ENCODE peak calls at places on chromosomes 4 and X, in five cellular contexts. W is PC-3, B is lower leg skin, H is tibial artery, D is dorsolateral prefrontal cortex. M is an unnamed sample.
A peak's percentile ranks its signal among the peaks of the same experiment; 100 is the strongest.

GRCh38 chr4:181548873-181549541 is 694.2 kb upstream of the TENM3 start:
- DNase-seq in W (peak; percentile 20), B (no peak), H (no peak), D (no peak), M (peak; percentile 85)

GRCh38 chrX:100999451-100999850 is 29.9 kb downstream of the ARL13A start:
- DNase-seq in W (no peak), B (no peak), H (no peak), D (no peak), M (no peak)

GRCh38 chr4:95165926-95166524 is 382.7 kb downstream of the UNC5C start:
- DNase-seq in W (peak; percentile 72), B (no peak), H (no peak), D (no peak), M (peak; percentile 83)

GRCh38 chr4:45741897-45742296 is 382.0 kb downstream of the GABRG1 start:
- DNase-seq in W (no peak), B (no peak), H (no peak), D (no peak), M (peak; percentile 0)

GRCh38 chr4:1187182-1187581 is 14.8 kb upstream of the SPON2 start:
- DNase-seq in W (no peak), B (no peak), H (no peak), D (no peak), M (no peak)

GRCh38 chr4:86508436-86508835 is 85.7 kb upstream of the PTPN13 start:
- DNase-seq in W (peak; percentile 71), B (no peak), H (no peak), D (no peak), M (no peak)

GRCh38 chr4:56622176-56622575 is 58.9 kb downstream of the HOPX start:
- DNase-seq in W (peak; percentile 88), B (no peak), H (no peak), D (no peak), M (no peak)

GRCh38 chrX:111181883-111182400 is 86.0 kb downstream of the PAK3 start:
- DNase-seq in W (no peak), B (no peak), H (no peak), D (no peak), M (no peak)

GRCh38 chr4:153759407-153760226 is at the start of gene RNF175:
- DNase-seq in W (no peak), B (no peak), H (no peak), D (peak; percentile 57), M (no peak)

GRCh38 chrX:72041166-72041565 is 90.5 kb downstream of the RTL5 start:
- DNase-seq in W (no peak), B (no peak), H (no peak), D (no peak), M (no peak)

GRCh38 chr4:180960758-180961401 is 1282.3 kb upstream of the TENM3 start:
- DNase-seq in W (no peak), B (no peak), H (no peak), D (no peak), M (no peak)

GRCh38 chr4:19850909-19851308 is 400.8 kb upstream of the SLIT2 start:
- DNase-seq in W (peak; percentile 92), B (no peak), H (no peak), D (no peak), M (peak; percentile 85)

GRCh38 chr4:94960703-94961102 is 202.9 kb downstream of the BMPR1B start:
- DNase-seq in W (no peak), B (no peak), H (no peak), D (no peak), M (peak; percentile 20)

GRCh38 chr4:109576462-109576861 is 16.4 kb downstream of the MCUB start:
- DNase-seq in W (no peak), B (no peak), H (no peak), D (no peak), M (peak; percentile 57)

GRCh38 chr4:48227662-48228061 is 42.0 kb downstream of the TEC start:
- DNase-seq in W (no peak), B (peak; percentile 17), H (no peak), D (no peak), M (no peak)

GRCh38 chrX:34404386-34405070 is 252.6 kb downstream of the TMEM47 start:
- DNase-seq in W (no peak), B (no peak), H (no peak), D (no peak), M (peak; percentile 72)

GRCh38 chr4:183408791-183409190 is 35.6 kb upstream of the CDKN2AIP start:
- DNase-seq in W (no peak), B (no peak), H (no peak), D (no peak), M (no peak)

GRCh38 chr4:137343221-137343620 is 189.1 kb downstream of the PCDH18 start:
- DNase-seq in W (no peak), B (no peak), H (no peak), D (no peak), M (peak; percentile 4)

GRCh38 chr4:39235701-39236100 is 53.4 kb downstream of the WDR19 start:
- DNase-seq in W (no peak), B (no peak), H (no peak), D (no peak), M (peak; percentile 3)

GRCh38 chrX:87338510-87338909 is 179.1 kb upstream of the KLHL4 start:
- DNase-seq in W (peak; percentile 47), B (no peak), H (no peak), D (no peak), M (peak; percentile 53)

GRCh38 chr4:107035711-107036601 is at the start of gene DKK2:
- DNase-seq in W (no peak), B (peak; percentile 43), H (peak; percentile 29), D (peak; percentile 49), M (no peak)

GRCh38 chr4:107036602-107037151 is 564 bp upstream of the DKK2 start:
- DNase-seq in W (no peak), B (no peak), H (no peak), D (peak; percentile 39), M (no peak)

GRCh38 chr4:107034982-107035710 is 967 bp downstream of the DKK2 start:
- DNase-seq in W (no peak), B (peak; percentile 13), H (peak; percentile 21), D (peak; percentile 43), M (no peak)

GRCh38 chr4:107037188-107037587 is 1.1 kb upstream of the DKK2 start:
- DNase-seq in W (peak; percentile 4), B (peak; percentile 39), H (peak; percentile 33), D (peak; percentile 61), M (peak; percentile 42)

DNA sequence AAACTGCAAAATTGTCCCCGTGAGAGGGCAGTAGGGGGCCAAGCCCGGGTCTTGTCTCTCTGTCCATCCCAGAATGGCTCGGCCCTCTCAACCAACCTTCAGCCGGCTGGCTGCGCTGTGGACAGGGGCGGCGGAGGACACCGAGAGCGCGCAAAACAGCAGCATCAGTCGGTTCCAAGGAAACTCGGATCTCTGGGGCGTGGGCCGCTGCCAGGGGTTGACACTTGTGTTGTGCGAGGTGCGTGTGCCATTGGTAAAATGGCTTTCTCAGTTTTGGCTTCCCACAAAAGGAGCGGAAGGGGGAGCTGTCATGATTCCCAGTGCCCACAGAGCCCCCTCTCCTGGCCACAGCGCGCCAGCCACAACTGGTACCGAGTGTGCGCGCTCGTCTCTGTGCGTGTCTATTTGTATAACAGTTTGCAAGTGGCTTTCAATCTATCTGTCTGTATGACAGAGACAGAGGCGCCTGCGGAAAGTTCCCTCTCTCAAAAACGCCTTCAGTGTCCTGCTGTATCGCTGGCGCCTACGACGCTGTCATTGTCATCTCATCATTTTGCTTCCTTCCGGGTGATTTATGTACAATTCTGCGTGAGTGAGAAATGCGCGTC is 1.9 kb downstream of the DKK2 start:
- DNase-seq in W (no peak), B (peak; percentile 22), H (peak; percentile 31), D (peak; percentile 64), M (no peak)
- TF ChIP-seq CTCF in W (no peak), B (no peak), H (no peak), D (peak; percentile 54), M (no peak)

GRCh38 chr4:2482192-2482591 is 13.3 kb downstream of the RNF4 start:
- DNase-seq in W (no peak), B (no peak), H (no peak), D (no peak), M (no peak)
- H3K4me3 ChIP-seq in W (no peak overlapping the region), B (no peak overlapping the region), H (no peak overlapping the region), D (no peak overlapping the region), M (no peak overlapping the region)

GRCh38 chr4:13543091-13543581 is 1.2 kb downstream of the NKX3-2 start:
- DNase-seq in W (no peak), B (no peak), H (no peak), D (no peak), M (no peak)

GRCh38 chr4:13542577-13543042 is 1.7 kb downstream of the NKX3-2 start:
- DNase-seq in W (no peak), B (no peak), H (no peak), D (no peak), M (no peak)

GRCh38 chr4:13540446-13541175 is 3.7 kb downstream of the NKX3-2 start:
- DNase-seq in W (no peak), B (no peak), H (no peak), D (no peak), M (no peak)

GRCh38 chr4:13541176-13541604 is 3.1 kb downstream of the NKX3-2 start:
- DNase-seq in W (no peak), B (no peak), H (no peak), D (no peak), M (no peak)

DNA sequence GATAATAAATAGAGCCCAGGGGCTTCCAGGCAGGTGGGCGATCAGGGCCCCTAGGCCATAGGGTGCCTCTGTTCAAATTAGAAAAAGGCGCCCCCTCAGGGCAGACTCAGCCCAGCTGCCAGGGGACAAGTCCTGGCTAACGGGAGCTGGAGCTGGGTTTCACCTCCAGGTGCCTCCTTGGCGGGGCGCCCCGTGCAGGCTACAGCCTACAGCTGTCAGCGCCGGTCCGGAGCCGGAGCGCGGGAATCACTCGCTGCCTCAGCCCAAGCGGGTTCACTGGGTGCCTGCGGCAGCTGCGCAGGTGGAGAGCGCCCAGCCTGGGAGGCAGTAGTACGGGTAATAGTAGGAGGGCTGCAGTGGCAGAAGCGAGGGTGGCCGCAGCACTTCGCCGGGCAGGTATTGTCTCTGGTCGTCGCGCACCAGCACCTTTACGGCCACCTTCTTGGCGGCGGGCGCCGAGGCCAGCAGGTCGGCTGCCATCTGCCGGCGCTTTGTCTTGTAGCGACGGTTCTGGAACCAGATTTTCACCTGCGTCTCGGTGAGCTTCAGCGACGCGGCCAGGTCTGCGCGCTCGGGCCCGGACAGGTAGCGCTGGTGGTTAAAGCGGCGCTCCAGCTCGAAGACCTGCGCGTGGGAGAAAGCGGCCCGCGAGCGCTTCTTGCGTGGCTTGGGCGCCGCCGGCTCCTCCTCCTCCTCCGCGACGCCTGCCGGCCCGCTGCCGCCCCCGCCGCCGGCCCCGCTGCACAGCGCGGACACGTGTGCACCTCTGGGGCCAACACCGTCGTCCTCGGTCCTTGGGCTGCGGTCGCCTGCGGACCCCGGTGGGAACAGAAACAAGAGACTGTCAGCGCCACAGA is 2.4 kb downstream of the NKX3-2 start:
- DNase-seq in W (no peak), B (no peak), H (no peak), D (no peak), M (no peak)
- TF ChIP-seq CTCF in W (no peak), B (no peak), H (no peak), D (no peak), M (peak; percentile 30)

GRCh38 chr4:151879705-151880104 is 118.9 kb upstream of the GATB start:
- DNase-seq in W (no peak), B (no peak), H (no peak), D (no peak), M (no peak)

GRCh38 chr4:151876411-151876988 is 115.7 kb upstream of the GATB start:
- DNase-seq in W (no peak), B (no peak), H (no peak), D (no peak), M (no peak)

DNA sequence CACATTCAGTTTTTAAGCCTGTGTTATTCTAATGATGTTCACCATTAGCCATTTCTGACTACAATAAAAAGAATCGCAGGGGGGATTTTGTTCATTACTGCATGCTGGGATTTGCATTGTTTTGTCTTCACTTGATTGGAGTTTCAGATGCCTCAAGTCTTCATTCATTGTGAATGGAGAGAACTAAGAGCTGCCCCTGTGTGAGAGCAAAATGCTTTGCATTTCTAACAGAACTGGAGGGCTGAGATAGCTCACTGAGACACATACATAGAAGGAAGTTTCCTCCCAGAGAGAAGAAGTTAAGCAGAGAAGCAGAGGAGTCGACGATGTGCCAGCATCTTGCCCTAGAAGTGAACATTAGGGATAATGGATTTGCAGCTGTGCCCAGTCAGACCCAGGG is 113.5 kb upstream of the GATB start:
- DNase-seq in W (no peak), B (no peak), H (no peak), D (no peak), M (no peak)
- H3K4me3 ChIP-seq in W (no peak overlapping the region), B (no peak overlapping the region), H (no peak overlapping the region), D (no peak overlapping the region), M (no peak overlapping the region)

M was measured in fibroblast of pulmonary artery.